ENCODE peak calls at places on chromosomes 5 and 9, in four cellular contexts. O is lower lobe of right lung, J is heart left ventricle, X is endodermal cell. E is an unnamed sample.

GRCh38 chr9:137156567-137157375 is 13.1 kb downstream of the LRRC26 start:
- DNase-seq in O (peak), J (no peak), X (peak), E (peak)

GRCh38 chr5:84715087-84715486 is 330.4 kb upstream of the EDIL3 start:
- DNase-seq in O (no peak), J (no peak), X (no peak), E (peak)

GRCh38 chr9:128892223-128892892 is 10.4 kb downstream of the LRRC8A start:
- DNase-seq in O (peak), J (peak), X (peak), E (peak)

GRCh38 chr9:36316629-36317317 is 58.5 kb upstream of the GNE start:
- DNase-seq in O (no peak), J (no peak), X (no peak), E (no peak)

GRCh38 chr9:34744295-34745221 is 34.6 kb upstream of the CCL21 start:
- DNase-seq in O (no peak), J (no peak), X (no peak), E (no peak)

GRCh38 chr5:103393131-103393754 is 134.7 kb downstream of the MACIR start:
- DNase-seq in O (no peak), J (peak), X (peak), E (peak)

GRCh38 chr9:124399323-124399962 is 15.8 kb downstream of the PSMB7 start:
- DNase-seq in O (no peak), J (peak), X (peak), E (no peak)

GRCh38 chr9:14170392-14170931 is 143.5 kb downstream of the NFIB start:
- DNase-seq in O (no peak), J (no peak), X (no peak), E (no peak)

GRCh38 chr5:122501087-122501435 is 189.0 kb downstream of the SNCAIP start:
- DNase-seq in O (no peak), J (no peak), X (no peak), E (no peak)

GRCh38 chr5:56706504-56706903 is 108.8 kb upstream of the MAP3K1 start:
- DNase-seq in O (no peak), J (no peak), X (no peak), E (no peak)

GRCh38 chr5:112161392-112161748 is 257.7 kb downstream of the EPB41L4A start:
- DNase-seq in O (no peak), J (no peak), X (no peak), E (no peak)

GRCh38 chr5:102853680-102854079 is 98.6 kb downstream of the PAM start:
- DNase-seq in O (no peak), J (no peak), X (no peak), E (no peak)

GRCh38 chr9:24698864-24699518 is 153.3 kb upstream of the IZUMO3 start:
- DNase-seq in O (no peak), J (no peak), X (no peak), E (no peak)

GRCh38 chr9:117073539-117074336 is 341.1 kb downstream of the ASTN2 start:
- DNase-seq in O (no peak), J (no peak), X (peak), E (peak)

GRCh38 chr9:124661184-124661755 is 109.8 kb downstream of the NR6A1 start:
- DNase-seq in O (no peak), J (no peak), X (no peak), E (no peak)

DNA sequence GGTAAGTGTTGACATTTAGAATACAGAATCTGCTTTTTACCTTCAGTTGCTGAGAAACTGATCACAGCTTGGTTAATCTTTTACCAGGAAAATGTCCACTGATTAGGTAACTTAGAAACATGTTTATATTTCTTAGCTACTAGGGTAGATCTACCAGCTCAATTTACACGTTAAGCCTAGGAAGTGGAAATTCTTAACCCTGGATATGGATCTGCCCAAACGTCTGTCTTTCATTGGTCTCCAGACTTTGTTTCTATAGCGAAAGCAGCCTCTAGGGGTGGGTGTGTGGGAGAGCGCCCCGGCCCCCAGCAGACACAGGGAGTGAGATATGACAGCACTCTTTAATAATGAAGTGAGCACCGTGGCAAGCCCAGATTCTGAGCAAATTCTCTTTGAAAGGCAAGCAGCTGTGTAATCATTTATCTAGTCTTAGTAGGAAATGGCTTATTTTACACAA is 141.6 kb upstream of the ZNF608 start:
- DNase-seq in O (no peak), J (no peak), X (peak), E (peak)
- H3K4me3 ChIP-seq in O (no peak), J (no peak), X (no peak), E (peak)

DNA sequence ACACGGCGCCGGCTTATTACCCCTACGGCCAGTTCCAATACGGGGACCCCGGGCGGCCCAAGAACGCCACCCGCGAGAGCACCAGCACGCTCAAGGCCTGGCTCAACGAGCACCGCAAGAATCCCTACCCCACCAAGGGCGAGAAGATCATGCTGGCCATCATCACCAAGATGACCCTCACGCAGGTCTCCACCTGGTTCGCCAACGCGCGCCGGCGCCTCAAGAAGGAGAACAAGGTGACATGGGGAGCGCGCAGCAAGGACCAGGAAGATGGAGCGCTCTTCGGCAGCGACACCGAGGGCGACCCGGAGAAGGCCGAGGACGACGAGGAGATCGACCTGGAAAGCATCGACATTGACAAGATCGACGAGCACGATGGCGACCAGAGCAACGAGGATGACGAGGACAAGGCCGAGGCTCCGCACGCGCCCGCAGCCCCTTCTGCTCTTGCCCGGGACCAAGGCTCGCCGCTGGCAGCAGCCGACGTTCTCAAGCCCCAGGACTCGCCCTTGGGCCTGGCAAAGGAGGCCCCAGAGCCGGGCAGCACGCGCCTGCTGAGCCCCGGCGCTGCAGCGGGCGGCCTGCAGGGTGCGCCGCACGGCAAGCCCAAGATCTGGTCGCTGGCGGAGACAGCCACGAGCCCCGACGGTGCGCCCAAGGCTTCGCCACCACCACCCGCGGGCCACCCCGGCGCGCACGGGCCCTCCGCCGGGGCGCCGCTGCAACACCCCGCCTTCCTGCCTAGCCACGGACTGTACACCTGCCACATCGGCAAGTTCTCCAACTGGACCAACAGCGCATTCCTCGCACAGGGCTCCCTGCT is 3.9 kb downstream of the IRX1 start:
- DNase-seq in O (no peak), J (no peak), X (peak), E (no peak)
- H3K4me3 ChIP-seq in O (no peak), J (no peak), X (no peak), E (no peak)

GRCh38 chr5:67011422-67011821 is 185.2 kb downstream of the CD180 start:
- DNase-seq in O (no peak), J (no peak), X (no peak), E (no peak)
- H3K4me3 ChIP-seq in O (no peak), J (no peak), X (no peak), E (no peak)

DNA sequence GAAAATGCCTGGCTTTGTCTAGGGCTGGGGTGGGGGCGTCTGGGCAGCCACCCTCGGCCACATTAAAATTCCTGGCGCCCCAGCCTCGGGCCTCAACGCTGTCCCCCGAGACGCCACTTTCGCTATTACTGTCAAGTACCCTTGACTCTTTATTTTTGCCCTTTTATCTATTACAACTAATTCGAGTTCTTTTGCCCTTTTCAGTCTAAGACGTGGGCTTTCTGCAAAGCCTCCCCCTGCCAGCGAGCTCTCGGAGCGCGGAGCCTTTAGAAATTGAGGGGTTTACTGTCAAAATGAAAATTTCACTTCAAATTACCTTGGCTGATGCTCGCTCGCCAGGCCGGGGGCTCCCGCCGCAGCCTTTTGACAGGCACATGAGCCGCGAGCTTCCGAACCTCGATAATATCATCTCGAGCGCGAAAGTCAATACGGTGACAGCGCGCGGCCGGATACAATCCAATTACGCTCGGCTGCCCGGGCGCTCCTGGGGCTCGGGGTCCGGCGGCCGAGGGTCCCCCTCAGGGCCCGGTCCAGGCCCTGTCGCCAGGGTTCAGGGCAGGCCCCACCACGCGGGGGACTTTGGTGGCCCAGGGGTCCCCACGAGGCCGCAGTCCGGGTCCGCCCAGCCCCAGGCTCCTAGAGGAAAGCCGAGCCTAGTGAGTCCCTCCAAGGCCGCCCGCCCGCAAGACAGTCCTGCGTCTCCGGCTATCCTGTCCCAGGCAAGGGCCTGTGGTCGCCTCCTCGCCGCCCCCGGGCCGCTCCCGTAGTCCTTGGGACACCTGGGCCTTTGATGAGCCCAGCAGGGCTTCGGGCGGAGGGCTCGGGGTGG is 6.7 kb downstream of the IRX4 start:
- DNase-seq in O (no peak), J (no peak), X (peak), E (no peak)
- H3K4me3 ChIP-seq in O (no peak), J (no peak), X (peak), E (no peak)

GRCh38 chr5:141319202-141319601 is 1.4 kb downstream of the TAF7 start:
- DNase-seq in O (no peak), J (no peak), X (no peak), E (no peak)
- H3K4me3 ChIP-seq in O (peak), J (peak), X (peak), E (peak)

DNA sequence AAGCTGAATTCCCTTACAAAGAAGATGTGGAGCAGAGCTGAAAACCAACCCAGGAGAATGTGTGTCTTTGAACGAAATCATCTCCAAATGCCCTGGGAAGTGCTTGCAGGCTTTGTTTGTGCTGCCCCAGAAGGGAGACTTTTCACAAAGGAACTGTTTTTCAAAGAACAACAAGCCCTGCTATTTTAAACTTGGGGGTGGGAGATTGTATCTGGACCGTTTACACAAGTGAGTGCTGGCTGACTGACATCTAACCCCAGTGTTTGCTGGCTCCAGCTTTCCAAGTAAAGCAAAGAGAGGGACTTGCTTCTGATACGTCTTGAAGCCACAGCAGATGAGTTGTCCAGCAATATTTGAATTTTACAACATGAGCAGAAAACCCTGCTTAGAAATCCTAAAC is 1.6 kb downstream of the ADAMTS12 start:
- DNase-seq in O (no peak), J (no peak), X (no peak), E (no peak)
- H3K4me3 ChIP-seq in O (peak), J (peak), X (peak), E (no peak)

GRCh38 chr9:38484076-38484637 is 59.9 kb upstream of the IGFBPL1 start:
- DNase-seq in O (no peak), J (no peak), X (no peak), E (no peak)
- H3K4me3 ChIP-seq in O (no peak), J (no peak), X (no peak), E (no peak)

GRCh38 chr5:170154744-170155143 is 49.0 kb downstream of the FOXI1 start:
- DNase-seq in O (no peak), J (no peak), X (no peak), E (no peak)
- H3K4me3 ChIP-seq in O (no peak), J (no peak), X (no peak), E (no peak)

GRCh38 chr5:152529456-152529855 is 124.4 kb upstream of the NMUR2 start:
- DNase-seq in O (no peak), J (no peak), X (peak), E (no peak)
- H3K4me3 ChIP-seq in O (no peak), J (no peak), X (peak), E (no peak)